ENCODE peak calls at places on chromosomes 13 and 19, in nine cellular contexts. M, G, I, L, D, T, Q, P and Y are unnamed samples.

GRCh38 chr19:4267101-4267900 is 11.8 kb upstream of the SHD start:
- DNase-seq in M (peak), G (peak), I (peak), L (peak), D (peak), T (peak), Q (peak), P (peak), Y (peak)

GRCh38 chr13:36158606-36159005 is 27.4 kb upstream of the DCLK1 start:
- DNase-seq in M (no peak), G (no peak), I (peak), L (no peak), D (no peak), T (no peak), Q (no peak), P (no peak), Y (no peak)

GRCh38 chr13:33194820-33195692 is 90.5 kb downstream of the STARD13 start:
- DNase-seq in M (no peak), G (no peak), I (no peak), L (no peak), D (peak), T (peak), Q (no peak), P (no peak), Y (no peak)

GRCh38 chr13:68984688-68985319 is 1122.8 kb upstream of the ATXN8OS start:
- DNase-seq in M (no peak), G (no peak), I (no peak), L (no peak), D (no peak), T (no peak), Q (no peak), P (no peak), Y (no peak)

GRCh38 chr19:30719991-30720329 is 347.8 kb downstream of the ZNF536 start:
- DNase-seq in M (no peak), G (no peak), I (peak), L (no peak), D (no peak), T (no peak), Q (no peak), P (no peak), Y (no peak)

GRCh38 chr19:11168568-11168967 is 13.0 kb upstream of the SPC24 start:
- DNase-seq in M (no peak), G (no peak), I (peak), L (no peak), D (no peak), T (no peak), Q (no peak), P (no peak), Y (no peak)

GRCh38 chr13:31846984-31847752 is 107.8 kb downstream of the RXFP2 start:
- DNase-seq in M (no peak), G (peak), I (peak), L (no peak), D (no peak), T (no peak), Q (no peak), P (no peak), Y (peak)

GRCh38 chr19:18634612-18635290 is 2.1 kb upstream of the KLHL26 start:
- DNase-seq in M (no peak), G (no peak), I (no peak), L (no peak), D (no peak), T (no peak), Q (no peak), P (no peak), Y (no peak)

GRCh38 chr19:45103625-45104319 is 10.8 kb downstream of the PPP1R37 start:
- DNase-seq in M (no peak), G (peak), I (no peak), L (no peak), D (no peak), T (no peak), Q (no peak), P (no peak), Y (peak)

GRCh38 chr19:31258211-31259052 is 90.8 kb downstream of the TSHZ3 start:
- DNase-seq in M (no peak), G (no peak), I (no peak), L (no peak), D (no peak), T (no peak), Q (no peak), P (no peak), Y (no peak)

GRCh38 chr19:47790398-47790814 is 11.9 kb downstream of the SELENOW start:
- DNase-seq in M (peak), G (peak), I (peak), L (peak), D (peak), T (peak), Q (peak), P (peak), Y (peak)

GRCh38 chr13:70723732-70724131 is 615.5 kb upstream of the KLHL1 start:
- DNase-seq in M (no peak), G (no peak), I (no peak), L (no peak), D (no peak), T (no peak), Q (no peak), P (no peak), Y (no peak)

GRCh38 chr19:15124572-15125231 is 17.5 kb downstream of the SYDE1 start:
- DNase-seq in M (no peak), G (no peak), I (no peak), L (no peak), D (no peak), T (no peak), Q (peak), P (peak), Y (no peak)

GRCh38 chr19:5345895-5346386 is 5.3 kb upstream of the PTPRS start:
- DNase-seq in M (no peak), G (no peak), I (peak), L (no peak), D (no peak), T (no peak), Q (no peak), P (no peak), Y (no peak)

GRCh38 chr19:51803529-51803928 is 8.6 kb downstream of the FPR3 start:
- DNase-seq in M (no peak), G (no peak), I (no peak), L (no peak), D (no peak), T (no peak), Q (no peak), P (no peak), Y (no peak)

GRCh38 chr19:4523306-4524110 is 5.2 kb upstream of the PLIN4 start:
- DNase-seq in M (peak), G (peak), I (no peak), L (no peak), D (no peak), T (peak), Q (peak), P (no peak), Y (peak)

GRCh38 chr19:16076958-16077611 is 790 bp downstream of the TPM4 start:
- DNase-seq in M (peak), G (peak), I (no peak), L (no peak), D (peak), T (no peak), Q (no peak), P (peak), Y (peak)

GRCh38 chr19:46080561-46080960 is 39.8 kb upstream of the IGFL4 start:
- DNase-seq in M (no peak), G (no peak), I (no peak), L (no peak), D (no peak), T (no peak), Q (no peak), P (no peak), Y (no peak)

GRCh38 chr13:41458939-41459753 is 1.8 kb downstream of the RGCC start:
- DNase-seq in M (peak), G (peak), I (peak), L (peak), D (no peak), T (peak), Q (no peak), P (peak), Y (peak)

GRCh38 chr13:98390086-98390697 is 186.7 kb downstream of the STK24 start:
- DNase-seq in M (no peak), G (no peak), I (no peak), L (no peak), D (no peak), T (no peak), Q (no peak), P (no peak), Y (no peak)

GRCh38 chr19:29040951-29041350 is 172.0 kb downstream of the UQCRFS1 start:
- DNase-seq in M (no peak), G (peak), I (no peak), L (no peak), D (no peak), T (no peak), Q (no peak), P (no peak), Y (no peak)

GRCh38 chr13:49585220-49586157 is at the start of gene RCBTB1:
- DNase-seq in M (peak), G (peak), I (peak), L (peak), D (peak), T (peak), Q (peak), P (peak), Y (peak)

GRCh38 chr19:13060233-13060963 is 42.3 kb downstream of the LYL1 start:
- DNase-seq in M (no peak), G (peak), I (no peak), L (no peak), D (peak), T (no peak), Q (peak), P (no peak), Y (no peak)

GRCh38 chr13:26280295-26280694 is 26.4 kb downstream of the CDK8 start:
- DNase-seq in M (no peak), G (no peak), I (peak), L (no peak), D (no peak), T (no peak), Q (no peak), P (no peak), Y (no peak)

GRCh38 chr19:8512115-8512967 is 1.6 kb downstream of the ZNF414 start:
- DNase-seq in M (no peak), G (peak), I (peak), L (no peak), D (no peak), T (no peak), Q (no peak), P (no peak), Y (peak)

GRCh38 chr13:110546933-110547332 is 14.6 kb downstream of the RAB20 start:
- DNase-seq in M (no peak), G (no peak), I (peak), L (no peak), D (peak), T (no peak), Q (no peak), P (no peak), Y (no peak)

GRCh38 chr19:18152444-18152816 is 533 bp upstream of the PIK3R2 start:
- DNase-seq in M (peak), G (peak), I (peak), L (peak), D (peak), T (peak), Q (peak), P (peak), Y (peak)

GRCh38 chr19:47228168-47228936 is 2.6 kb downstream of the BBC3 start:
- DNase-seq in M (peak), G (peak), I (no peak), L (no peak), D (peak), T (peak), Q (peak), P (peak), Y (no peak)

GRCh38 chr19:4633140-4633967 is 6.0 kb upstream of the TNFAIP8L1 start:
- DNase-seq in M (peak), G (peak), I (peak), L (peak), D (peak), T (peak), Q (peak), P (peak), Y (peak)

GRCh38 chr13:24672141-24673132 is 7.8 kb upstream of the ATP12A start:
- DNase-seq in M (no peak), G (no peak), I (no peak), L (no peak), D (no peak), T (no peak), Q (no peak), P (no peak), Y (no peak)

GRCh38 chr19:31128291-31128690 is 220.9 kb downstream of the TSHZ3 start:
- DNase-seq in M (no peak), G (no peak), I (no peak), L (no peak), D (no peak), T (no peak), Q (no peak), P (no peak), Y (no peak)

GRCh38 chr13:36763322-36763721 is 55.7 kb upstream of the RFXAP start:
- DNase-seq in M (no peak), G (no peak), I (no peak), L (no peak), D (no peak), T (no peak), Q (no peak), P (no peak), Y (no peak)